ENCODE peak calls at places on chromosomes 3 and 15, in six cellular contexts. X is activated CD4-positive, alpha-beta T cell treated with anti-CD3 and anti-CD28 coated beads for 48 hours; C is GM13976; Y is NT2/D1; D is NCI-H1105; G is spleen. R is an unnamed sample.

GRCh38 chr3:153138267-153139210 is 23.5 kb upstream of the RAP2B start:
- DNase-seq in X (peak), C (peak), Y (no peak), D (no peak), G (no peak), R (peak)

GRCh38 chr3:39208463-39209055 is 16.2 kb upstream of the XIRP1 start:
- DNase-seq in X (peak), C (peak), Y (no peak), D (no peak), G (no peak), R (peak)

GRCh38 chr3:89954135-89954534 is 846.7 kb downstream of the EPHA3 start:
- DNase-seq in X (no peak), C (no peak), Y (no peak), D (no peak), G (no peak), R (no peak)

GRCh38 chr3:27378331-27378730 is 9.1 kb upstream of the NEK10 start:
- DNase-seq in X (no peak), C (no peak), Y (no peak), D (no peak), G (no peak), R (no peak)

GRCh38 chr3:187315872-187316271 is 24.3 kb upstream of the MASP1 start:
- DNase-seq in X (no peak), C (no peak), Y (no peak), D (no peak), G (no peak), R (no peak)

GRCh38 chr15:27238209-27238608 is 267.2 kb downstream of the GABRG3 start:
- DNase-seq in X (no peak), C (no peak), Y (no peak), D (no peak), G (no peak), R (no peak)

GRCh38 chr15:84669726-84670125 is 11.7 kb upstream of the NMB start:
- DNase-seq in X (peak), C (no peak), Y (no peak), D (no peak), G (no peak), R (peak)

GRCh38 chr3:5138214-5138981 is 16.3 kb downstream of the ARL8B start:
- DNase-seq in X (no peak), C (no peak), Y (no peak), D (no peak), G (no peak), R (no peak)

GRCh38 chr15:41572866-41573265 is 13.9 kb downstream of the TYRO3 start:
- DNase-seq in X (no peak), C (no peak), Y (no peak), D (no peak), G (no peak), R (no peak)

GRCh38 chr15:56913670-56914069 is 4.8 kb upstream of the TCF12 start:
- DNase-seq in X (no peak), C (no peak), Y (no peak), D (no peak), G (no peak), R (peak)

GRCh38 chr3:187713504-187713903 is 11.1 kb upstream of the RTP2 start:
- DNase-seq in X (no peak), C (no peak), Y (no peak), D (no peak), G (no peak), R (no peak)

GRCh38 chr15:39363761-39364586 is 216.9 kb upstream of the THBS1 start:
- DNase-seq in X (no peak), C (no peak), Y (no peak), D (no peak), G (no peak), R (no peak)

GRCh38 chr3:129975332-129976090 is 991 bp downstream of the TRH start:
- DNase-seq in X (peak), C (peak), Y (no peak), D (peak), G (peak), R (no peak)

GRCh38 chr15:91553455-91553854 is 300.1 kb upstream of the SLCO3A1 start:
- DNase-seq in X (no peak), C (no peak), Y (no peak), D (peak), G (no peak), R (no peak)

GRCh38 chr3:148833223-148833622 is 5.6 kb downstream of the CPB1 start:
- DNase-seq in X (no peak), C (no peak), Y (no peak), D (no peak), G (no peak), R (no peak)

GRCh38 chr3:71690222-71690821 is 34.9 kb downstream of the EIF4E3 start:
- DNase-seq in X (no peak), C (no peak), Y (peak), D (no peak), G (no peak), R (peak)

GRCh38 chr15:74809951-74810350 is 2.7 kb upstream of the LMAN1L start:
- DNase-seq in X (no peak), C (no peak), Y (no peak), D (no peak), G (no peak), R (no peak)

GRCh38 chr3:159832024-159832423 is 156.6 kb upstream of the IL12A start:
- DNase-seq in X (no peak), C (peak), Y (no peak), D (no peak), G (no peak), R (no peak)

GRCh38 chr3:197367081-197367780 is 68.8 kb upstream of the DLG1 start:
- DNase-seq in X (no peak), C (no peak), Y (no peak), D (peak), G (peak), R (no peak)

GRCh38 chr3:126111126-126111551 is 27.2 kb upstream of the SLC41A3 start:
- DNase-seq in X (no peak), C (no peak), Y (no peak), D (no peak), G (peak), R (no peak)

GRCh38 chr3:153330891-153331290 is 168.9 kb downstream of the RAP2B start:
- DNase-seq in X (no peak), C (no peak), Y (no peak), D (no peak), G (no peak), R (no peak)

GRCh38 chr15:48823237-48823636 is 12.4 kb upstream of the CEP152 start:
- DNase-seq in X (no peak), C (no peak), Y (peak), D (no peak), G (no peak), R (no peak)

GRCh38 chr15:28021281-28022039 is 77.7 kb downstream of the OCA2 start:
- DNase-seq in X (peak), C (peak), Y (peak), D (peak), G (no peak), R (no peak)

GRCh38 chr3:74353039-74353438 is 261.4 kb downstream of the CNTN3 start:
- DNase-seq in X (no peak), C (no peak), Y (no peak), D (no peak), G (no peak), R (no peak)

GRCh38 chr3:72997421-72997961 is 880 bp downstream of the PPP4R2 start:
- DNase-seq in X (peak), C (peak), Y (peak), D (no peak), G (no peak), R (peak)

GRCh38 chr3:72555714-72556113 is 292.5 kb downstream of the SHQ1 start:
- DNase-seq in X (no peak), C (no peak), Y (no peak), D (no peak), G (no peak), R (no peak)

GRCh38 chr3:178140491-178140890 is 395.7 kb upstream of the KCNMB2 start:
- DNase-seq in X (no peak), C (no peak), Y (no peak), D (no peak), G (no peak), R (peak)

R was measured in AG09309.